ENCODE peak calls at places on chromosomes 4 and X, in seven cellular contexts. One of them, this sample, is unnamed.

GRCh38 chr4:124449881-124450280 is 262.7 kb downstream of the ANKRD50 start:
- DNase-seq in A549: no peak
- DNase-seq in HepG2: no peak
- DNase-seq in K562: no peak
- DNase-seq in SK-N-SH: no peak
- DNase-seq in GM23338: no peak
- DNase-seq in HCT116: no peak
- DNase-seq in this sample: no peak

GRCh38 chr4:7226464-7226863 is 34.1 kb downstream of the SORCS2 start:
- DNase-seq in A549: no peak
- DNase-seq in HepG2: no peak
- DNase-seq in K562: no peak
- DNase-seq in SK-N-SH: peak; percentile 89
- DNase-seq in GM23338: no peak
- DNase-seq in HCT116: no peak
- DNase-seq in this sample: no peak

GRCh38 chr4:113784497-113785254 is 23.1 kb upstream of the CAMK2D start:
- DNase-seq in A549: peak; percentile 47
- DNase-seq in HepG2: peak; percentile 83
- DNase-seq in K562: no peak
- DNase-seq in SK-N-SH: no peak
- DNase-seq in GM23338: no peak
- DNase-seq in HCT116: peak; percentile 6
- DNase-seq in this sample: no peak

GRCh38 chr4:8698341-8699062 is 105.9 kb downstream of the CPZ start:
- DNase-seq in A549: no peak
- DNase-seq in HepG2: no peak
- DNase-seq in K562: no peak
- DNase-seq in SK-N-SH: no peak
- DNase-seq in GM23338: no peak
- DNase-seq in HCT116: no peak
- DNase-seq in this sample: no peak

GRCh38 chr4:45063166-45063565 is 336.8 kb upstream of the GNPDA2 start:
- DNase-seq in A549: no peak
- DNase-seq in HepG2: no peak
- DNase-seq in K562: no peak
- DNase-seq in SK-N-SH: no peak
- DNase-seq in GM23338: no peak
- DNase-seq in HCT116: no peak
- DNase-seq in this sample: no peak

GRCh38 chr4:86592553-86593249 is 1.4 kb upstream of the PTPN13 start:
- DNase-seq in A549: peak; percentile 16
- DNase-seq in HepG2: no peak
- DNase-seq in K562: no peak
- DNase-seq in SK-N-SH: no peak
- DNase-seq in GM23338: no peak
- DNase-seq in HCT116: no peak
- DNase-seq in this sample: no peak

GRCh38 chrX:149286940-149287349 is 218.2 kb downstream of the IDS start:
- DNase-seq in A549: peak; percentile 38
- DNase-seq in HepG2: peak; percentile 11
- DNase-seq in K562: peak; percentile 36
- DNase-seq in SK-N-SH: peak; percentile 33
- DNase-seq in GM23338: peak; percentile 52
- DNase-seq in HCT116: peak; percentile 12
- DNase-seq in this sample: no peak

GRCh38 chr4:97576955-97577354 is 566.3 kb downstream of the STPG2 start:
- DNase-seq in A549: no peak
- DNase-seq in HepG2: no peak
- DNase-seq in K562: no peak
- DNase-seq in SK-N-SH: no peak
- DNase-seq in GM23338: no peak
- DNase-seq in HCT116: no peak
- DNase-seq in this sample: no peak

GRCh38 chr4:168923526-168924194 is 86.4 kb downstream of the CBR4 start:
- DNase-seq in A549: peak; percentile 78
- DNase-seq in HepG2: peak; percentile 62
- DNase-seq in K562: peak; percentile 58
- DNase-seq in SK-N-SH: peak; percentile 60
- DNase-seq in GM23338: peak; percentile 94
- DNase-seq in HCT116: peak; percentile 61
- DNase-seq in this sample: no peak

GRCh38 chrX:1928805-1929204 is 313.9 kb downstream of the ASMT start:
- DNase-seq in A549: no peak
- DNase-seq in HepG2: no peak
- DNase-seq in K562: no peak
- DNase-seq in SK-N-SH: no peak
- DNase-seq in GM23338: peak; percentile 87
- DNase-seq in HCT116: no peak
- DNase-seq in this sample: no peak

GRCh38 chr4:26175016-26175786 is 145.6 kb upstream of the RBPJ start:
- DNase-seq in A549: no peak
- DNase-seq in HepG2: no peak
- DNase-seq in K562: no peak
- DNase-seq in SK-N-SH: no peak
- DNase-seq in GM23338: no peak
- DNase-seq in HCT116: no peak
- DNase-seq in this sample: no peak

GRCh38 chr4:113825272-113825671 is 63.7 kb upstream of the CAMK2D start:
- DNase-seq in A549: no peak
- DNase-seq in HepG2: no peak
- DNase-seq in K562: no peak
- DNase-seq in SK-N-SH: no peak
- DNase-seq in GM23338: no peak
- DNase-seq in HCT116: no peak
- DNase-seq in this sample: no peak

GRCh38 chr4:70608324-70608723 is 16.3 kb downstream of the AMBN start:
- DNase-seq in A549: no peak
- DNase-seq in HepG2: no peak
- DNase-seq in K562: no peak
- DNase-seq in SK-N-SH: no peak
- DNase-seq in GM23338: no peak
- DNase-seq in HCT116: no peak
- DNase-seq in this sample: no peak

GRCh38 chrX:9662148-9662547 is 103.5 kb downstream of the GPR143 start:
- DNase-seq in A549: no peak
- DNase-seq in HepG2: no peak
- DNase-seq in K562: no peak
- DNase-seq in SK-N-SH: no peak
- DNase-seq in GM23338: no peak
- DNase-seq in HCT116: no peak
- DNase-seq in this sample: no peak

GRCh38 chrX:106615041-106615440 is 3.3 kb downstream of the RADX start:
- DNase-seq in A549: no peak
- DNase-seq in HepG2: no peak
- DNase-seq in K562: no peak
- DNase-seq in SK-N-SH: no peak
- DNase-seq in GM23338: peak; percentile 2
- DNase-seq in HCT116: no peak
- DNase-seq in this sample: no peak

GRCh38 chrX:127708155-127708554 is 344.0 kb downstream of the ACTRT1 start:
- DNase-seq in A549: peak; percentile 4
- DNase-seq in HepG2: no peak
- DNase-seq in K562: no peak
- DNase-seq in SK-N-SH: no peak
- DNase-seq in GM23338: no peak
- DNase-seq in HCT116: no peak
- DNase-seq in this sample: peak; percentile 18

GRCh38 chrX:71143508-71143907 is 1.1 kb upstream of the NLGN3 start:
- DNase-seq in A549: no peak
- DNase-seq in HepG2: no peak
- DNase-seq in K562: no peak
- DNase-seq in SK-N-SH: no peak
- DNase-seq in GM23338: no peak
- DNase-seq in HCT116: no peak
- DNase-seq in this sample: no peak

GRCh38 chrX:134933248-134933647 is 57.5 kb upstream of the SMIM10 start:
- DNase-seq in A549: no peak
- DNase-seq in HepG2: no peak
- DNase-seq in K562: no peak
- DNase-seq in SK-N-SH: no peak
- DNase-seq in GM23338: no peak
- DNase-seq in HCT116: no peak
- DNase-seq in this sample: no peak

GRCh38 chr4:133150643-133151300 is 1.7 kb downstream of the PCDH10 start:
- DNase-seq in A549: peak; percentile 14
- DNase-seq in HepG2: no peak
- DNase-seq in K562: no peak
- DNase-seq in SK-N-SH: peak; percentile 20
- DNase-seq in GM23338: peak; percentile 66
- DNase-seq in HCT116: no peak
- DNase-seq in this sample: no peak

GRCh38 chr4:52059372-52059771 is 8.3 kb downstream of the SPATA18 start:
- DNase-seq in A549: peak; percentile 5
- DNase-seq in HepG2: no peak
- DNase-seq in K562: no peak
- DNase-seq in SK-N-SH: no peak
- DNase-seq in GM23338: no peak
- DNase-seq in HCT116: no peak
- DNase-seq in this sample: no peak

GRCh38 chr4:79198886-79199591 is 126.8 kb downstream of the NAA11 start:
- DNase-seq in A549: no peak
- DNase-seq in HepG2: no peak
- DNase-seq in K562: peak; percentile 62
- DNase-seq in SK-N-SH: no peak
- DNase-seq in GM23338: no peak
- DNase-seq in HCT116: no peak
- DNase-seq in this sample: no peak

GRCh38 chr4:169225812-169226211 is 44.9 kb downstream of the SH3RF1 start:
- DNase-seq in A549: no peak
- DNase-seq in HepG2: no peak
- DNase-seq in K562: no peak
- DNase-seq in SK-N-SH: no peak
- DNase-seq in GM23338: no peak
- DNase-seq in HCT116: peak; percentile 76
- DNase-seq in this sample: no peak

GRCh38 chrX:10280061-10280460 is 123.3 kb downstream of the CLCN4 start:
- DNase-seq in A549: no peak
- DNase-seq in HepG2: no peak
- DNase-seq in K562: no peak
- DNase-seq in SK-N-SH: no peak
- DNase-seq in GM23338: no peak
- DNase-seq in HCT116: no peak
- DNase-seq in this sample: no peak

GRCh38 chr4:128384091-128384520 is 96.5 kb upstream of the PGRMC2 start:
- DNase-seq in A549: no peak
- DNase-seq in HepG2: no peak
- DNase-seq in K562: no peak
- DNase-seq in SK-N-SH: no peak
- DNase-seq in GM23338: no peak
- DNase-seq in HCT116: no peak
- DNase-seq in this sample: no peak

GRCh38 chr4:107467461-107467860 is 252.6 kb downstream of the PAPSS1 start:
- DNase-seq in A549: no peak
- DNase-seq in HepG2: no peak
- DNase-seq in K562: no peak
- DNase-seq in SK-N-SH: no peak
- DNase-seq in GM23338: no peak
- DNase-seq in HCT116: no peak
- DNase-seq in this sample: no peak

GRCh38 chr4:147782087-147782781 is 50.3 kb downstream of the ARHGAP10 start:
- DNase-seq in A549: no peak
- DNase-seq in HepG2: no peak
- DNase-seq in K562: no peak
- DNase-seq in SK-N-SH: no peak
- DNase-seq in GM23338: no peak
- DNase-seq in HCT116: peak; percentile 22
- DNase-seq in this sample: no peak

GRCh38 chr4:1502501-1502886 is 96.3 kb upstream of the NKX1-1 start:
- DNase-seq in A549: no peak
- DNase-seq in HepG2: no peak
- DNase-seq in K562: no peak
- DNase-seq in SK-N-SH: no peak
- DNase-seq in GM23338: no peak
- DNase-seq in HCT116: no peak
- DNase-seq in this sample: no peak

GRCh38 chrX:109732319-109732779 is 708 bp downstream of the ACSL4 start:
- DNase-seq in A549: peak; percentile 7
- DNase-seq in HepG2: no peak
- DNase-seq in K562: peak; percentile 25
- DNase-seq in SK-N-SH: peak; percentile 35
- DNase-seq in GM23338: peak; percentile 22
- DNase-seq in HCT116: no peak
- DNase-seq in this sample: peak; percentile 16

GRCh38 chrX:39676434-39676833 is 421.3 kb downstream of the BCOR start:
- DNase-seq in A549: no peak
- DNase-seq in HepG2: no peak
- DNase-seq in K562: no peak
- DNase-seq in SK-N-SH: no peak
- DNase-seq in GM23338: no peak
- DNase-seq in HCT116: no peak
- DNase-seq in this sample: no peak
- H3K27ac ChIP-seq in A549: no peak overlapping the region
- H3K27ac ChIP-seq in HepG2: no peak overlapping the region
- H3K27ac ChIP-seq in K562: no peak overlapping the region
- H3K27ac ChIP-seq in SK-N-SH: no peak overlapping the region
- H3K27ac ChIP-seq in GM23338: no peak overlapping the region
- H3K27ac ChIP-seq in HCT116: no peak overlapping the region
- H3K27ac ChIP-seq in this sample: no peak overlapping the region

GRCh38 chr4:158644341-158644740 is 27.3 kb downstream of the C4orf46 start:
- DNase-seq in A549: no peak
- DNase-seq in HepG2: no peak
- DNase-seq in K562: no peak
- DNase-seq in SK-N-SH: no peak
- DNase-seq in GM23338: no peak
- DNase-seq in HCT116: no peak
- DNase-seq in this sample: no peak

GRCh38 chr4:158649111-158649680 is 22.5 kb downstream of the C4orf46 start:
- DNase-seq in A549: no peak
- DNase-seq in HepG2: no peak
- DNase-seq in K562: no peak
- DNase-seq in SK-N-SH: no peak
- DNase-seq in GM23338: no peak
- DNase-seq in HCT116: no peak
- DNase-seq in this sample: peak; percentile 4

GRCh38 chr4:158644755-158645154 is 26.9 kb downstream of the C4orf46 start:
- DNase-seq in A549: no peak
- DNase-seq in HepG2: no peak
- DNase-seq in K562: no peak
- DNase-seq in SK-N-SH: no peak
- DNase-seq in GM23338: no peak
- DNase-seq in HCT116: no peak
- DNase-seq in this sample: no peak
- TF ChIP-seq REST in A549: no peak
- TF ChIP-seq REST in HepG2: no peak
- TF ChIP-seq REST in K562: no peak
- TF ChIP-seq REST in SK-N-SH: no peak
- TF ChIP-seq REST in GM23338: no peak
- TF ChIP-seq REST in HCT116: no peak
- TF ChIP-seq REST in this sample: no peak

GRCh38 chr4:125727931-125728330 is 413.2 kb downstream of the FAT4 start:
- DNase-seq in A549: no peak
- DNase-seq in HepG2: no peak
- DNase-seq in K562: no peak
- DNase-seq in SK-N-SH: no peak
- DNase-seq in GM23338: no peak
- DNase-seq in HCT116: no peak
- DNase-seq in this sample: no peak
- H3K27ac ChIP-seq in A549: peak overlapping the region; percentile 69
- H3K27ac ChIP-seq in HepG2: no peak overlapping the region
- H3K27ac ChIP-seq in K562: no peak overlapping the region
- H3K27ac ChIP-seq in SK-N-SH: no peak overlapping the region
- H3K27ac ChIP-seq in GM23338: no peak overlapping the region
- H3K27ac ChIP-seq in HCT116: no peak overlapping the region
- H3K27ac ChIP-seq in this sample: no peak overlapping the region

GRCh38 chr4:95426455-95426854 is 122.3 kb downstream of the UNC5C start:
- DNase-seq in A549: no peak
- DNase-seq in HepG2: no peak
- DNase-seq in K562: no peak
- DNase-seq in SK-N-SH: no peak
- DNase-seq in GM23338: no peak
- DNase-seq in HCT116: no peak
- DNase-seq in this sample: no peak
- TF ChIP-seq REST in A549: no peak
- TF ChIP-seq REST in HepG2: no peak
- TF ChIP-seq REST in K562: no peak
- TF ChIP-seq REST in SK-N-SH: no peak
- TF ChIP-seq REST in GM23338: no peak
- TF ChIP-seq REST in HCT116: no peak
- TF ChIP-seq REST in this sample: no peak